ENCODE peak calls at places on chromosomes 2 and 18, in six cellular contexts. Q is activated CD8-positive, alpha-beta memory T cell treated with anti-CD3 and anti-CD28 coated beads, Interleukin-2, amount 50 U/mL, for 4 hours; Y is Calu3; T is NCI-H2081 treated with DMSO at 0.1 percent for 48 hours; B is stimulated activated CD4-positive, alpha-beta T cell treated with anti-CD3 and anti-CD28 coated beads, TNF-alpha, amount 100 ng/mL, for 4 hours; D is T-helper 17 cell. Z is an unnamed sample.

GRCh38 chr18:51668101-51668500 is 470.6 kb upstream of the MEX3C start:
- DNase-seq in B (no peak), Y (peak), T (peak), D (no peak), Q (no peak), Z (peak)

GRCh38 chr2:218885981-218886447 is 5.4 kb downstream of the WNT10A start:
- DNase-seq in B (no peak), T (no peak), Q (no peak), Y (no peak), D (no peak), Z (no peak)

GRCh38 chr18:23718243-23718720 is 29.0 kb downstream of the LAMA3 start:
- DNase-seq in B (no peak), Y (no peak), D (no peak), Q (no peak), T (no peak), Z (no peak)

GRCh38 chr2:182818541-182819308 is 47.7 kb downstream of the FRZB start:
- DNase-seq in Q (no peak), T (no peak), Y (no peak), B (no peak), D (no peak), Z (no peak)

GRCh38 chr18:8750954-8751415 is 45.6 kb downstream of the MTCL1 start:
- DNase-seq in Q (no peak), Y (no peak), B (no peak), T (no peak), D (no peak), Z (no peak)

GRCh38 chr2:120861576-120862191 is 126.0 kb downstream of the GLI2 start:
- DNase-seq in B (no peak), T (no peak), Y (no peak), D (no peak), Q (no peak), Z (no peak)

GRCh38 chr2:191738667-191739066 is 60.7 kb downstream of the NABP1 start:
- DNase-seq in B (no peak), D (no peak), Y (no peak), T (no peak), Q (no peak), Z (no peak)

GRCh38 chr2:62354771-62355550 is 151.0 kb downstream of the TMEM17 start:
- DNase-seq in Q (no peak), Y (no peak), T (no peak), B (no peak), D (no peak), Z (no peak)

GRCh38 chr2:37871453-37872191 is 53.5 kb upstream of the RMDN2 start:
- DNase-seq in D (no peak), Y (no peak), B (no peak), Q (no peak), T (no peak), Z (no peak)

GRCh38 chr2:23760746-23761145 is 166.2 kb downstream of the ATAD2B start:
- DNase-seq in B (no peak), Q (no peak), Y (no peak), D (no peak), T (no peak), Z (no peak)

GRCh38 chr2:70887208-70887549 is 48.5 kb upstream of the ATP6V1B1 start:
- DNase-seq in B (no peak), Q (no peak), Y (no peak), D (no peak), T (no peak), Z (no peak)

GRCh38 chr2:112640800-112641675 is 4.7 kb upstream of the SLC20A1 start:
- DNase-seq in T (no peak), Q (no peak), B (no peak), Y (peak), D (no peak), Z (no peak)

GRCh38 chr2:146978891-146979555 is 865.8 kb upstream of the ACVR2A start:
- DNase-seq in B (no peak), Q (no peak), D (no peak), Y (no peak), T (no peak), Z (no peak)

GRCh38 chr2:239008004-239008403 is 160.1 kb downstream of the TWIST2 start:
- DNase-seq in D (no peak), T (no peak), B (no peak), Q (no peak), Y (no peak), Z (no peak)

GRCh38 chr2:134583462-134583861 is 135.3 kb downstream of the TMEM163 start:
- DNase-seq in D (no peak), Y (no peak), B (no peak), T (no peak), Q (no peak), Z (no peak)

GRCh38 chr2:56266761-56267411 is 83.1 kb downstream of the CCDC85A start:
- DNase-seq in T (no peak), Y (no peak), Q (no peak), B (no peak), D (no peak), Z (no peak)

GRCh38 chr2:118249531-118249930 is 161.3 kb downstream of the INSIG2 start:
- DNase-seq in D (no peak), B (no peak), T (no peak), Y (peak), Q (no peak), Z (no peak)

GRCh38 chr18:78582131-78582789 is 397.4 kb upstream of the SALL3 start:
- DNase-seq in D (no peak), Y (no peak), Q (no peak), B (no peak), T (no peak), Z (no peak)

GRCh38 chr18:58076052-58076451 is 32.0 kb downstream of the NEDD4L start:
- DNase-seq in Y (no peak), Q (no peak), T (no peak), B (no peak), D (no peak), Z (no peak)

GRCh38 chr2:231364961-231365810 is 30.3 kb upstream of the B3GNT7 start:
- DNase-seq in Q (no peak), B (no peak), Y (peak), D (no peak), T (no peak), Z (no peak)

GRCh38 chr2:215316336-215316735 is 4.5 kb downstream of the ATIC start:
- DNase-seq in B (no peak), T (no peak), Y (no peak), Q (no peak), D (no peak), Z (no peak)